ENCODE peak calls at places on chromosome 12, in six cellular contexts. One of them, this sample, is unnamed.

GRCh38 chr12:122894173-122895121 is 1.5 kb downstream of the VPS37B start:
- ATAC-seq in upper lobe of left lung: peak
- ATAC-seq in HepG2: no peak
- ATAC-seq in K562: peak
- ATAC-seq in A549: no peak
- ATAC-seq in GM12878: peak
- ATAC-seq in this sample: no peak

GRCh38 chr12:97756066-97756701 is 293.6 kb downstream of the RMST start:
- ATAC-seq in GM12878: no peak
- ATAC-seq in HepG2: no peak
- ATAC-seq in A549: no peak
- ATAC-seq in K562: no peak
- ATAC-seq in upper lobe of left lung: no peak
- ATAC-seq in this sample: no peak

GRCh38 chr12:114447274-114447716 is 41.4 kb upstream of the TBX5 start:
- ATAC-seq in HepG2: peak
- ATAC-seq in GM12878: no peak
- ATAC-seq in K562: no peak
- ATAC-seq in A549: peak
- ATAC-seq in upper lobe of left lung: peak
- ATAC-seq in this sample: no peak

GRCh38 chr12:14443531-14443930 is 78.0 kb downstream of the ATF7IP start:
- ATAC-seq in GM12878: no peak
- ATAC-seq in HepG2: no peak
- ATAC-seq in A549: no peak
- ATAC-seq in upper lobe of left lung: no peak
- ATAC-seq in K562: no peak
- ATAC-seq in this sample: peak

GRCh38 chr12:32603858-32604257 is 75.2 kb upstream of the DNM1L start:
- ATAC-seq in upper lobe of left lung: peak
- ATAC-seq in HepG2: no peak
- ATAC-seq in A549: no peak
- ATAC-seq in GM12878: peak
- ATAC-seq in K562: no peak
- ATAC-seq in this sample: peak

GRCh38 chr12:49954863-49955830 is 4.6 kb downstream of the AQP2 start:
- ATAC-seq in GM12878: no peak
- ATAC-seq in upper lobe of left lung: peak
- ATAC-seq in K562: no peak
- ATAC-seq in HepG2: no peak
- ATAC-seq in A549: no peak
- ATAC-seq in this sample: peak

GRCh38 chr12:69392146-69392928 is 32.8 kb downstream of the YEATS4 start:
- ATAC-seq in upper lobe of left lung: no peak
- ATAC-seq in A549: no peak
- ATAC-seq in HepG2: no peak
- ATAC-seq in GM12878: peak
- ATAC-seq in K562: no peak
- ATAC-seq in this sample: no peak

GRCh38 chr12:13127476-13127875 is 24.0 kb upstream of the GSG1 start:
- ATAC-seq in HepG2: peak
- ATAC-seq in K562: no peak
- ATAC-seq in upper lobe of left lung: no peak
- ATAC-seq in GM12878: no peak
- ATAC-seq in A549: peak
- ATAC-seq in this sample: no peak

GRCh38 chr12:24535334-24536019 is 413.4 kb downstream of the BCAT1 start:
- ATAC-seq in A549: no peak
- ATAC-seq in K562: no peak
- ATAC-seq in HepG2: no peak
- ATAC-seq in upper lobe of left lung: no peak
- ATAC-seq in GM12878: no peak
- ATAC-seq in this sample: no peak

GRCh38 chr12:41473441-41473840 is 285.3 kb downstream of the PDZRN4 start:
- ATAC-seq in HepG2: no peak
- ATAC-seq in K562: no peak
- ATAC-seq in GM12878: no peak
- ATAC-seq in A549: no peak
- ATAC-seq in upper lobe of left lung: no peak
- ATAC-seq in this sample: no peak

GRCh38 chr12:41479431-41479830 is 291.3 kb downstream of the PDZRN4 start:
- ATAC-seq in upper lobe of left lung: no peak
- ATAC-seq in GM12878: no peak
- ATAC-seq in K562: no peak
- ATAC-seq in A549: no peak
- ATAC-seq in HepG2: no peak
- ATAC-seq in this sample: no peak

GRCh38 chr12:41476499-41476898 is 288.4 kb downstream of the PDZRN4 start:
- ATAC-seq in HepG2: no peak
- ATAC-seq in GM12878: no peak
- ATAC-seq in upper lobe of left lung: no peak
- ATAC-seq in K562: no peak
- ATAC-seq in A549: no peak
- ATAC-seq in this sample: no peak
- TF ChIP-seq EP300 in HepG2: no peak
- TF ChIP-seq EP300 in GM12878: no peak
- TF ChIP-seq EP300 in upper lobe of left lung: no peak
- TF ChIP-seq EP300 in K562: no peak
- TF ChIP-seq EP300 in A549: no peak
- TF ChIP-seq EP300 in this sample: no peak

GRCh38 chr12:8696402-8697100 is 1.2 kb upstream of the RIMKLB start:
- ATAC-seq in HepG2: no peak
- ATAC-seq in A549: no peak
- ATAC-seq in K562: no peak
- ATAC-seq in GM12878: no peak
- ATAC-seq in upper lobe of left lung: no peak
- ATAC-seq in this sample: no peak

GRCh38 chr12:8695116-8695515 is 2.7 kb upstream of the RIMKLB start:
- ATAC-seq in HepG2: no peak
- ATAC-seq in upper lobe of left lung: no peak
- ATAC-seq in A549: no peak
- ATAC-seq in K562: no peak
- ATAC-seq in GM12878: no peak
- ATAC-seq in this sample: no peak

GRCh38 chr12:8697120-8697475 is 693 bp upstream of the RIMKLB start:
- ATAC-seq in A549: peak
- ATAC-seq in K562: peak
- ATAC-seq in upper lobe of left lung: peak
- ATAC-seq in GM12878: peak
- ATAC-seq in HepG2: peak
- ATAC-seq in this sample: peak

GRCh38 chr12:8689606-8690175 is 8.1 kb upstream of the RIMKLB start:
- ATAC-seq in HepG2: no peak
- ATAC-seq in GM12878: no peak
- ATAC-seq in A549: no peak
- ATAC-seq in upper lobe of left lung: no peak
- ATAC-seq in K562: no peak
- ATAC-seq in this sample: no peak

GRCh38 chr12:8692573-8692972 is 5.2 kb upstream of the RIMKLB start:
- ATAC-seq in A549: no peak
- ATAC-seq in K562: peak
- ATAC-seq in GM12878: no peak
- ATAC-seq in upper lobe of left lung: no peak
- ATAC-seq in HepG2: no peak
- ATAC-seq in this sample: peak
- TF ChIP-seq EP300 in A549: no peak
- TF ChIP-seq EP300 in K562: no peak
- TF ChIP-seq EP300 in GM12878: no peak
- TF ChIP-seq EP300 in upper lobe of left lung: no peak
- TF ChIP-seq EP300 in HepG2: no peak
- TF ChIP-seq EP300 in this sample: no peak

GRCh38 chr12:71754461-71755145 is at the start of gene RAB21:
- ATAC-seq in GM12878: peak
- ATAC-seq in upper lobe of left lung: peak
- ATAC-seq in A549: peak
- ATAC-seq in K562: peak
- ATAC-seq in HepG2: peak
- ATAC-seq in this sample: peak
- TF ChIP-seq EP300 in GM12878: no peak
- TF ChIP-seq EP300 in upper lobe of left lung: peak
- TF ChIP-seq EP300 in A549: no peak
- TF ChIP-seq EP300 in K562: no peak
- TF ChIP-seq EP300 in HepG2: peak
- TF ChIP-seq EP300 in this sample: no peak

GRCh38 chr12:11718768-11719253 is 69.3 kb downstream of the ETV6 start:
- ATAC-seq in GM12878: no peak
- ATAC-seq in HepG2: no peak
- ATAC-seq in upper lobe of left lung: no peak
- ATAC-seq in K562: no peak
- ATAC-seq in A549: peak
- ATAC-seq in this sample: no peak
- TF ChIP-seq EP300 in GM12878: no peak
- TF ChIP-seq EP300 in HepG2: no peak
- TF ChIP-seq EP300 in upper lobe of left lung: no peak
- TF ChIP-seq EP300 in K562: no peak
- TF ChIP-seq EP300 in A549: no peak
- TF ChIP-seq EP300 in this sample: no peak

GRCh38 chr12:40127408-40127807 is 21.5 kb upstream of the SLC2A13 start:
- ATAC-seq in A549: no peak
- ATAC-seq in GM12878: no peak
- ATAC-seq in K562: no peak
- ATAC-seq in upper lobe of left lung: no peak
- ATAC-seq in HepG2: no peak
- ATAC-seq in this sample: no peak
- TF ChIP-seq EP300 in A549: no peak
- TF ChIP-seq EP300 in GM12878: no peak
- TF ChIP-seq EP300 in K562: no peak
- TF ChIP-seq EP300 in upper lobe of left lung: no peak
- TF ChIP-seq EP300 in HepG2: no peak
- TF ChIP-seq EP300 in this sample: no peak

DNA sequence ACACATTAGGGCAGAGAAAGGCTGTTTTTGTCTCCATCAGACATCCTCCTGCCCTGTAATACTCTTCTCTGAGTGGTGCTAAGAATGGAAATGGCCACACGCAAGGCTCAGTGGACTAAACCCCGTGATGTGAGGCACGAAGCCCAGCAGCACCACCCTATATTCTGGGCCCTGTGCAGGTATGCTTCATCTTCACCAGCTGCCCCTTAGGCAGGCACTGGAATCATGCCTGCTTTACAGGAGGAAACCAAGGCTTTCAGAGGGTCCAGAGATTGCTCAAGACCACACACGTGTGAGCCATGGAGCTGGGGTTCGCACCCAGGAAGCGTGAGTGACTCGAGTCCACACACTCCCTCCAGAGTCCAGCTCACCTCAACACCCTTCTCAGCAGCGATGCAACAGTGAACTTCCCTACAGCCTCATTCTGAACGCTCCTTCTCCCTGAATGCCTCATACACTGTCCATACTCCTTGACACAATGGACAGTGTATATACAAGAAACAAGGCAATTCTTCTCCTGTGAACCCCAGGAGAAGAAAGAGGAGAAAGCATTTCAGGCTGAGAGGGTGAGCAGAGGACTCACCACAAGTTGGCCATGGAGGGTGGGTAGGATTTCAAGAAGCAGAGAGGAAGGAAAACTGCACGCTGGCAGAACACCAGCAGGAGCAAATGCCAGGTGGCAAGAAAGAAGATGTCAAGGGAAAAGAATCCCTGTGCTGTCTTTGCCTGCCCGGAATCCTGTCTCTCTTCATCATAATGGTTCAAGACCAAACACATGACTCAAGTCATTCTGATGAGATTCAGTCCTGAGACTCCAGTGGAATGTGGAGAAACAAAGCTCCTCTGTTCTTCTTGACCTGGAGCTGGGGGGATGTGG is 39.1 kb downstream of the NT5DC3 start:
- ATAC-seq in upper lobe of left lung: no peak
- ATAC-seq in A549: peak
- ATAC-seq in GM12878: no peak
- ATAC-seq in K562: no peak
- ATAC-seq in HepG2: no peak
- ATAC-seq in this sample: no peak
- TF ChIP-seq EP300 in upper lobe of left lung: no peak
- TF ChIP-seq EP300 in A549: no peak
- TF ChIP-seq EP300 in GM12878: no peak
- TF ChIP-seq EP300 in K562: no peak
- TF ChIP-seq EP300 in HepG2: no peak
- TF ChIP-seq EP300 in this sample: no peak

GRCh38 chr12:132239796-132240668 is 89.4 kb downstream of the GALNT9 start:
- ATAC-seq in HepG2: no peak
- ATAC-seq in upper lobe of left lung: no peak
- ATAC-seq in K562: no peak
- ATAC-seq in A549: no peak
- ATAC-seq in GM12878: no peak
- ATAC-seq in this sample: no peak

GRCh38 chr12:132244724-132245295 is 84.6 kb downstream of the GALNT9 start:
- ATAC-seq in HepG2: no peak
- ATAC-seq in K562: no peak
- ATAC-seq in A549: no peak
- ATAC-seq in GM12878: no peak
- ATAC-seq in upper lobe of left lung: no peak
- ATAC-seq in this sample: no peak

GRCh38 chr12:132246997-132247717 is 82.2 kb downstream of the GALNT9 start:
- ATAC-seq in upper lobe of left lung: peak
- ATAC-seq in GM12878: no peak
- ATAC-seq in K562: no peak
- ATAC-seq in A549: peak
- ATAC-seq in HepG2: no peak
- ATAC-seq in this sample: no peak

GRCh38 chr12:132245521-132246101 is 83.8 kb downstream of the GALNT9 start:
- ATAC-seq in upper lobe of left lung: peak
- ATAC-seq in HepG2: no peak
- ATAC-seq in A549: peak
- ATAC-seq in K562: no peak
- ATAC-seq in GM12878: no peak
- ATAC-seq in this sample: no peak

DNA sequence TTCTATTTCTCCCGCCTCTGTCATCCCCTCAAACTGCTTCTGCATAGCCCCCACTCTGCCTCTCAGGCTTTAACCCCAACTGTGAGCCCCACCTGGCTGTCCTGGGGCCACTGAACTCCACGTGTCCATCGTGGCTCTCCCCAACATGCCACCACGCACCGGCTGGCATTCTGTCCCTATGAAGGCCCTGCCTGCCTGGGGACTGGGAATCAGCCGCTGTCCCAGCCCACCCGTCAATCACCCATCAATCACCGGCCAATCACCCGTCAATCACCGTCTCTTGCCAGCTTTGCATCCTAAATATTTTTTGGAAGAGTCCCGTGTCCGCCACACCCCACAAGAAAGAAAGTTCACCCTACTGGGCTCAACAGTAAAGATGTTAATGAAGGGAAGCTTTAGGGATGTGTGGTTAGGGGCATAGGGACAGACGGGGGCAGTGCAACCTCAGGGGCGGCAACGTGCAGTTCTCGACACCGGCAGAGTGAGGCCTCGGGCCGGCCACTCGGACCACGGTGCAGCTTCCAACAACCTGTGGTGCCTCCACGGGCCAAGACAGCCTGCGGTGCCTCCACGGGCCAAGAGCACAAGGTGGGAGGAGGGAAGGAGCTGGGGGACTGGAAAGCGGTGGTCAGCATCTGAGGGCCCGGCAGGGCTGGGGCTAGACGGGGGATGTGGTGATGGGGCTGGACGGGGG is 85.6 kb downstream of the GALNT9 start:
- ATAC-seq in upper lobe of left lung: no peak
- ATAC-seq in K562: no peak
- ATAC-seq in GM12878: no peak
- ATAC-seq in HepG2: peak
- ATAC-seq in A549: peak
- ATAC-seq in this sample: no peak
- TF ChIP-seq EP300 in upper lobe of left lung: no peak
- TF ChIP-seq EP300 in K562: no peak
- TF ChIP-seq EP300 in GM12878: no peak
- TF ChIP-seq EP300 in HepG2: no peak
- TF ChIP-seq EP300 in A549: no peak
- TF ChIP-seq EP300 in this sample: no peak